ENCODE peak calls at places on chromosomes 4 and X, in six cellular contexts. C is esophagus squamous epithelium, B is gastrocnemius medialis, Q is breast epithelium, N is HepG2, U is IMR-90. J is an unnamed sample. For H3K36me3, the result is how much of the 10 kb centered on the place peaks cover.

GRCh38 chrX:102746134-102746584 is 25.6 kb downstream of the GPRASP3 start:
- DNase-seq in B (no peak), Q (no peak), C (no peak), N (no peak), U (no peak), J (no peak)

GRCh38 chr4:127558489-127559407 is 74.0 kb upstream of the INTU start:
- DNase-seq in C (no peak), Q (no peak), B (no peak), U (no peak), N (no peak), J (no peak)

GRCh38 chr4:177041356-177041755 is 248.6 kb upstream of the VEGFC start:
- DNase-seq in U (no peak), C (no peak), Q (no peak), B (no peak), N (no peak), J (no peak)

GRCh38 chrX:149504226-149504914 is 736 bp downstream of the IDS start:
- DNase-seq in C (no peak), Q (no peak), U (no peak), N (no peak), B (no peak), J (peak)

GRCh38 chr4:10684631-10685030 is at the start of gene CLNK:
- DNase-seq in Q (no peak), U (no peak), N (no peak), C (no peak), B (no peak), J (no peak)

GRCh38 chrX:23855569-23855968 is 52.2 kb downstream of the APOO start:
- DNase-seq in U (no peak), C (no peak), B (no peak), Q (no peak), N (no peak), J (no peak)

GRCh38 chr4:146107587-146107986 is 67.9 kb upstream of the LSM6 start:
- DNase-seq in N (no peak), B (no peak), C (no peak), U (no peak), Q (no peak), J (no peak)

GRCh38 chr4:46323891-46324290 is 66.0 kb downstream of the GABRA2 start:
- DNase-seq in N (no peak), Q (no peak), B (no peak), C (no peak), U (no peak), J (no peak)

GRCh38 chr4:62119195-62119594 is 919.1 kb downstream of the ADGRL3 start:
- DNase-seq in B (no peak), Q (no peak), C (no peak), N (no peak), U (no peak), J (no peak)

DNA sequence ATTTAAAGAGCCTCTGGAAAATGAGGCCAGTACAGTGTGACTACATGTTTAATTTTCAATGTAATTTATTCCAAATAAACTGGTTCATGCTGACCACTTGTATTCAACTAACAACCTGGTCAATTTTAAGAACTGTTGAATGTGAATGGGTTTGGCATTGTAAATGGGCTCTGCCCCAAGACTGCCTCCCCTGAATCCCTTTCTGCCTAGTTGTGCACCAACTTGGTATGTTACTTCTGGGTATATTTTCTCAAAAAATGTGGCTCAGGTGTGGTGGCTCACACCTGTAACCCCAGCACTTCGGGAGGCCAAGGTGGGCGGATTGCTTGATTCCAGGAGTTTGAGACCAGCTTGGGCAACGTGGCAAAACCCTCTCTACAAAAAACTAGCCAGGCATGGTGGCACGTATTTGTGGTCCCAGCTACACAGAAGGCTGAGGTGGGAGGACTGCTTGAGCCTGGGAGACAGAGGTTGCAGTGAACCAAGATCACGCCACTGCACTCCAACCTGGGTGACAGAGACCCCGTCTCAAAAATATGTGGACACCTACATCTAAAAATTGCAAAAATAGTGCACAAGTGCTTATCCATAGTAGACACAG is 7.2 kb downstream of the RPL9 start:
- DNase-seq in N (no peak), C (no peak), Q (no peak), B (no peak), U (no peak), J (no peak)
- TF ChIP-seq POLR2A in N (peak), C (no peak), Q (no peak), B (no peak), U (no peak), J (no peak)

DNA sequence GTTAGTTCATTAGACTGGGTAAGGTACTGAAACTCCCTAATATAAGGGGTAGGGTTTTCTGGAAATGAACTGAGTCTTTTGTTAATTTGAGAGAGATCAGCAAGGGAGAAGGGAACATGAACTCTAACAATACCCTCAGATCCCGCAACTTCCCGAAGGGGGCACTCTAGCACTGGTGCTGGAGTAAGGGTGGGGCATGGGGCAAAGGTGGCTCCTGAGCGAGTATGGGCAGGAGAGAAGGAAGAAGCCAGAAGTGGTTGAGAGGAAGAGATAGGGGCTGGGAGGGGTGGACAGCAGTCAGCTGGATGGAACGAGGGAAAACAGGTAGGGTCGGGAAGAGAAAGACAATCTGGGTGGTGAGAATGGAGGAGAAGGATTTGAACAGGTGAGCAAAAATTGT is 183.2 kb upstream of the MAGEE2 start:
- DNase-seq in N (peak), B (no peak), Q (no peak), U (no peak), C (no peak), J (no peak)
- H3K27ac ChIP-seq in N (no peak), B (no peak), Q (no peak), U (no peak), C (no peak), J (no peak)

GRCh38 chr4:53599632-53600031 is 8.3 kb upstream of the LNX1 start:
- DNase-seq in C (no peak), U (no peak), B (no peak), N (no peak), Q (no peak), J (no peak)
- H3K36me3 ChIP-seq in C (under half), U (under half), B (under half), N (under half), Q (under half), J (under half)

DNA sequence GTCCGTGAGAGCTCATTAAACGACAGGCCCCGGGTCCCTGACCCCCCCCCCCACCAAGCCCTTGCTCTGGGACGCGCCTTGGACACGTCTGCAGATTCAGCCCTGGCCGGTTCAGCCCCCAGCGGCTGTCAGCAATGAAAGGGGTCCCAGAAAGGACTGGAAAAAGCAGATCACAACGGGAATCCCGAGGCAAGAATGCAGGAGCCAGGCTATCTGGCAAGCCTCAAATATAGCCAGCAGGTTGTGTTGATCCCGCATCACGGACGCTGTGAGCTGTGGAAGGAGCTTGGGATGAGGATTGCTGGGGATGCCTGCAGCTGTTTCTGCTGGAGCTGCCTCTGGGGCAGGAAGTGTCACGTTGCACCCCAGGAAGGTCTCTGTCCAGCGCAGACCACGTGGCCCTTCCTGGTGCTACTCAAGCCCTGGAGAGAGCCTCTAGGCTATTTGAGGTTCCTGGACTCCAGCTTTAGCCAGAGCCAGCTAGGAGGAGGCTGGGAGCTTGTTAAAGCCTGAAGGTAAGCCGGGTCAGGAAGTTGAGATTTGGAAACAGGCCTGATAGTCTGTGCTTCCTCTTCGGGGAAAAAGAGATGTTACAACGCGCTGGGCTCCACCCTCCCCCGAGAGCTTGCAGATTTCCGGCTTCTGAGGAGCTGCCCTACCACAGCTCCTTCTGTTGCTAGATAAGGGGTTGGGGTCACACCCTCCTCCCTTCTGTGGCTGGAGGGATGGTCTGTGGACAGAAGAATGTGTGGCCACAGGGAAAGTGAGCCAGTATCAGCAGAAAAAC is 19.3 kb upstream of the CSF2RA start:
- DNase-seq in N (peak), C (no peak), B (peak), U (no peak), Q (no peak), J (no peak)
- TF ChIP-seq POLR2A in N (no peak), C (no peak), B (no peak), U (no peak), Q (no peak), J (no peak)

GRCh38 chr4:147625733-147626132 is 8.5 kb downstream of the TMEM184C start:
- DNase-seq in U (no peak), Q (no peak), B (no peak), N (no peak), C (no peak), J (no peak)

GRCh38 chr4:147617173-147617840 is at the start of gene TMEM184C:
- DNase-seq in C (peak), Q (peak), N (peak), U (peak), B (peak), J (peak)

GRCh38 chr4:147616849-147617172 is 386 bp upstream of the TMEM184C start:
- DNase-seq in B (no peak), N (no peak), U (no peak), Q (no peak), C (no peak), J (no peak)

GRCh38 chr4:147617841-147618421 is 734 bp downstream of the TMEM184C start:
- DNase-seq in C (no peak), B (no peak), N (no peak), U (no peak), Q (no peak), J (no peak)

DNA sequence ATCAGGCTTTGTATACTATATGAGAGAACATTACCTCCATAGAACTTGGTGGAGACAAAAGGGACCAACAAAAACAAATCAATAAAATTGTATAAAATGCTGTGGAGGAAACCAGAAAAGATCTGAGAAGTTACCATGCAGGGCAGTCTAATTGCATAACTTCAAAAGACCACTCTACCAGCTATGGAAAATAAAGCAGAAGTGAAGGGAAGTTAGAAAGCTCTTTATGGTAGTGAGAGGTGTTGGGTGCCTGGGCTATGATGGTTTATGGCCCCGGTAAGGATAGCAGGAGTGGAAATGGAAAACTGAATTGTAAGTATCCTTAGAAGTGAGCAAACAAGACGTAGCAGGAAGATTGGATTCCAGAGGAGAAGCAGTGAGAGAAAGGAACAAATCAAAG is 3.1 kb downstream of the TMEM184C start:
- DNase-seq in C (no peak), Q (no peak), B (no peak), U (no peak), N (no peak), J (no peak)
- H3K27ac ChIP-seq in C (no peak), Q (no peak), B (no peak), U (no peak), N (no peak), J (no peak)